ENCODE peak calls at places on chromosomes 13 and 19, in six cellular contexts. One of them, this sample, is unnamed.

GRCh38 chr13:36887758-36888521 is 32.1 kb downstream of the SMAD9 start:
- DNase-seq in AG04449: no peak
- DNase-seq in iPS-NIHi11: no peak
- DNase-seq in GDM1: no peak
- DNase-seq in HEK293T: no peak
- DNase-seq in EL: no peak
- DNase-seq in this sample: no peak

GRCh38 chr13:103006706-103007426 is 59.4 kb downstream of the SLC10A2 start:
- DNase-seq in AG04449: no peak
- DNase-seq in iPS-NIHi11: no peak
- DNase-seq in GDM1: no peak
- DNase-seq in HEK293T: no peak
- DNase-seq in EL: no peak
- DNase-seq in this sample: no peak

GRCh38 chr13:37306778-37307544 is 201.5 kb upstream of the CSNK1A1L start:
- DNase-seq in AG04449: peak; percentile 92
- DNase-seq in iPS-NIHi11: no peak
- DNase-seq in GDM1: no peak
- DNase-seq in HEK293T: no peak
- DNase-seq in EL: peak; percentile 93
- DNase-seq in this sample: peak; percentile 91

GRCh38 chr13:89402211-89402610 is 1731.0 kb downstream of the SLITRK5 start:
- DNase-seq in AG04449: no peak
- DNase-seq in iPS-NIHi11: no peak
- DNase-seq in GDM1: no peak
- DNase-seq in HEK293T: no peak
- DNase-seq in EL: no peak
- DNase-seq in this sample: no peak

GRCh38 chr19:39818626-39819097 is 15.3 kb downstream of the DYRK1B start:
- DNase-seq in AG04449: no peak
- DNase-seq in iPS-NIHi11: no peak
- DNase-seq in GDM1: no peak
- DNase-seq in HEK293T: no peak
- DNase-seq in EL: no peak
- DNase-seq in this sample: no peak

GRCh38 chr19:17405250-17406038 is at the start of gene BST2:
- DNase-seq in AG04449: no peak
- DNase-seq in iPS-NIHi11: peak; percentile 80
- DNase-seq in GDM1: peak; percentile 58
- DNase-seq in HEK293T: peak; percentile 6
- DNase-seq in EL: peak; percentile 93
- DNase-seq in this sample: no peak

GRCh38 chr19:11694533-11695439 is 44.0 kb downstream of the ZNF823 start:
- DNase-seq in AG04449: peak; percentile 65
- DNase-seq in iPS-NIHi11: peak; percentile 91
- DNase-seq in GDM1: peak; percentile 83
- DNase-seq in HEK293T: peak; percentile 92
- DNase-seq in EL: peak; percentile 94
- DNase-seq in this sample: peak; percentile 42

GRCh38 chr19:55935206-55935605 is 3.1 kb upstream of the NLRP13 start:
- DNase-seq in AG04449: no peak
- DNase-seq in iPS-NIHi11: no peak
- DNase-seq in GDM1: no peak
- DNase-seq in HEK293T: no peak
- DNase-seq in EL: no peak
- DNase-seq in this sample: no peak

GRCh38 chr13:112943309-112944125 is 25.5 kb upstream of the MCF2L start:
- DNase-seq in AG04449: no peak
- DNase-seq in iPS-NIHi11: peak; percentile 75
- DNase-seq in GDM1: no peak
- DNase-seq in HEK293T: peak; percentile 26
- DNase-seq in EL: peak; percentile 43
- DNase-seq in this sample: no peak

GRCh38 chr13:49908637-49909036 is 27.5 kb downstream of the SPRYD7 start:
- DNase-seq in AG04449: no peak
- DNase-seq in iPS-NIHi11: no peak
- DNase-seq in GDM1: no peak
- DNase-seq in HEK293T: no peak
- DNase-seq in EL: no peak
- DNase-seq in this sample: no peak

GRCh38 chr13:105410602-105411001 is 1124.9 kb downstream of the EFNB2 start:
- DNase-seq in AG04449: no peak
- DNase-seq in iPS-NIHi11: peak; percentile 54
- DNase-seq in GDM1: no peak
- DNase-seq in HEK293T: peak; percentile 18
- DNase-seq in EL: peak; percentile 43
- DNase-seq in this sample: no peak

GRCh38 chr19:50551713-50552187 is 16.5 kb downstream of the LRRC4B start:
- DNase-seq in AG04449: no peak
- DNase-seq in iPS-NIHi11: no peak
- DNase-seq in GDM1: no peak
- DNase-seq in HEK293T: no peak
- DNase-seq in EL: no peak
- DNase-seq in this sample: no peak

GRCh38 chr13:60164490-60164889 is 762 bp upstream of the DIAPH3 start:
- DNase-seq in AG04449: no peak
- DNase-seq in iPS-NIHi11: peak; percentile 11
- DNase-seq in GDM1: no peak
- DNase-seq in HEK293T: no peak
- DNase-seq in EL: no peak
- DNase-seq in this sample: no peak